ENCODE peak calls at places on chromosomes 6 and 20, in eight cellular contexts. One of them, this sample, is unnamed.

GRCh38 chr20:61354501-61354900 is 102.4 kb downstream of the CDH4 start:
- DNase-seq in cardiac muscle cell: no peak
- DNase-seq in brain microvascular endothelial cell: no peak
- DNase-seq in AG10803: no peak
- DNase-seq in cardiac fibroblast: no peak
- DNase-seq in colonic mucosa: no peak
- DNase-seq in pancreas: no peak
- DNase-seq in heart left ventricle: no peak
- DNase-seq in this sample: no peak

GRCh38 chr20:64217539-64217938 is 38.0 kb upstream of the PCMTD2 start:
- DNase-seq in cardiac muscle cell: no peak
- DNase-seq in brain microvascular endothelial cell: no peak
- DNase-seq in AG10803: no peak
- DNase-seq in cardiac fibroblast: no peak
- DNase-seq in colonic mucosa: no peak
- DNase-seq in pancreas: no peak
- DNase-seq in heart left ventricle: no peak
- DNase-seq in this sample: no peak

GRCh38 chr6:52724406-52725121 is 38.7 kb downstream of the GSTA2 start:
- DNase-seq in cardiac muscle cell: peak
- DNase-seq in brain microvascular endothelial cell: peak
- DNase-seq in AG10803: peak
- DNase-seq in cardiac fibroblast: peak
- DNase-seq in colonic mucosa: peak
- DNase-seq in pancreas: peak
- DNase-seq in heart left ventricle: peak
- DNase-seq in this sample: peak

GRCh38 chr6:9397981-9398559 is 962.7 kb upstream of the SLC35B3 start:
- DNase-seq in cardiac muscle cell: peak
- DNase-seq in brain microvascular endothelial cell: no peak
- DNase-seq in AG10803: no peak
- DNase-seq in cardiac fibroblast: no peak
- DNase-seq in colonic mucosa: peak
- DNase-seq in pancreas: peak
- DNase-seq in heart left ventricle: peak
- DNase-seq in this sample: no peak

GRCh38 chr6:46437671-46438221 is 53.5 kb downstream of the RCAN2 start:
- DNase-seq in cardiac muscle cell: peak
- DNase-seq in brain microvascular endothelial cell: no peak
- DNase-seq in AG10803: peak
- DNase-seq in cardiac fibroblast: peak
- DNase-seq in colonic mucosa: no peak
- DNase-seq in pancreas: no peak
- DNase-seq in heart left ventricle: peak
- DNase-seq in this sample: no peak

GRCh38 chr6:168916576-168917207 is 337.0 kb downstream of the THBS2 start:
- DNase-seq in cardiac muscle cell: no peak
- DNase-seq in brain microvascular endothelial cell: no peak
- DNase-seq in AG10803: peak
- DNase-seq in cardiac fibroblast: no peak
- DNase-seq in colonic mucosa: no peak
- DNase-seq in pancreas: no peak
- DNase-seq in heart left ventricle: no peak
- DNase-seq in this sample: no peak

GRCh38 chr6:105748737-105749161 is 337.4 kb upstream of the PRDM1 start:
- DNase-seq in cardiac muscle cell: no peak
- DNase-seq in brain microvascular endothelial cell: peak
- DNase-seq in AG10803: peak
- DNase-seq in cardiac fibroblast: peak
- DNase-seq in colonic mucosa: no peak
- DNase-seq in pancreas: no peak
- DNase-seq in heart left ventricle: no peak
- DNase-seq in this sample: no peak

GRCh38 chr6:162533009-162533400 is 194.6 kb downstream of the PRKN start:
- DNase-seq in cardiac muscle cell: no peak
- DNase-seq in brain microvascular endothelial cell: no peak
- DNase-seq in AG10803: no peak
- DNase-seq in cardiac fibroblast: peak
- DNase-seq in colonic mucosa: peak
- DNase-seq in pancreas: no peak
- DNase-seq in heart left ventricle: no peak
- DNase-seq in this sample: no peak

GRCh38 chr20:33053291-33054106 is at the start of gene BPIFB3:
- DNase-seq in cardiac muscle cell: no peak
- DNase-seq in brain microvascular endothelial cell: no peak
- DNase-seq in AG10803: no peak
- DNase-seq in cardiac fibroblast: no peak
- DNase-seq in colonic mucosa: no peak
- DNase-seq in pancreas: no peak
- DNase-seq in heart left ventricle: no peak
- DNase-seq in this sample: no peak

GRCh38 chr6:128499079-128499705 is 21.2 kb downstream of the PTPRK start:
- DNase-seq in cardiac muscle cell: no peak
- DNase-seq in brain microvascular endothelial cell: no peak
- DNase-seq in AG10803: peak
- DNase-seq in cardiac fibroblast: no peak
- DNase-seq in colonic mucosa: no peak
- DNase-seq in pancreas: no peak
- DNase-seq in heart left ventricle: no peak
- DNase-seq in this sample: no peak

GRCh38 chr6:33759887-33760629 is 13.4 kb upstream of the IP6K3 start:
- DNase-seq in cardiac muscle cell: no peak
- DNase-seq in brain microvascular endothelial cell: no peak
- DNase-seq in AG10803: no peak
- DNase-seq in cardiac fibroblast: no peak
- DNase-seq in colonic mucosa: no peak
- DNase-seq in pancreas: no peak
- DNase-seq in heart left ventricle: no peak
- DNase-seq in this sample: no peak

GRCh38 chr20:59948828-59949720 is 8.9 kb downstream of the FAM217B start:
- DNase-seq in cardiac muscle cell: peak
- DNase-seq in brain microvascular endothelial cell: peak
- DNase-seq in AG10803: peak
- DNase-seq in cardiac fibroblast: peak
- DNase-seq in colonic mucosa: no peak
- DNase-seq in pancreas: no peak
- DNase-seq in heart left ventricle: no peak
- DNase-seq in this sample: no peak

GRCh38 chr20:40144581-40144980 is 544.5 kb downstream of the MAFB start:
- DNase-seq in cardiac muscle cell: no peak
- DNase-seq in brain microvascular endothelial cell: no peak
- DNase-seq in AG10803: no peak
- DNase-seq in cardiac fibroblast: no peak
- DNase-seq in colonic mucosa: no peak
- DNase-seq in pancreas: no peak
- DNase-seq in heart left ventricle: no peak
- DNase-seq in this sample: no peak

GRCh38 chr6:166257911-166258318 is 50.3 kb downstream of the PRR18 start:
- DNase-seq in cardiac muscle cell: no peak
- DNase-seq in brain microvascular endothelial cell: no peak
- DNase-seq in AG10803: no peak
- DNase-seq in cardiac fibroblast: no peak
- DNase-seq in colonic mucosa: no peak
- DNase-seq in pancreas: no peak
- DNase-seq in heart left ventricle: no peak
- DNase-seq in this sample: no peak

GRCh38 chr6:46949662-46950280 is 28.0 kb upstream of the ADGRF5 start:
- DNase-seq in cardiac muscle cell: no peak
- DNase-seq in brain microvascular endothelial cell: no peak
- DNase-seq in AG10803: no peak
- DNase-seq in cardiac fibroblast: peak
- DNase-seq in colonic mucosa: peak
- DNase-seq in pancreas: no peak
- DNase-seq in heart left ventricle: peak
- DNase-seq in this sample: no peak

GRCh38 chr6:28489366-28490190 is 26.0 kb downstream of the GPX6 start:
- DNase-seq in cardiac muscle cell: peak
- DNase-seq in brain microvascular endothelial cell: peak
- DNase-seq in AG10803: peak
- DNase-seq in cardiac fibroblast: peak
- DNase-seq in colonic mucosa: peak
- DNase-seq in pancreas: peak
- DNase-seq in heart left ventricle: peak
- DNase-seq in this sample: no peak

GRCh38 chr6:38337819-38338465 is 301.8 kb downstream of the BTBD9 start:
- DNase-seq in cardiac muscle cell: no peak
- DNase-seq in brain microvascular endothelial cell: peak
- DNase-seq in AG10803: peak
- DNase-seq in cardiac fibroblast: peak
- DNase-seq in colonic mucosa: no peak
- DNase-seq in pancreas: no peak
- DNase-seq in heart left ventricle: no peak
- DNase-seq in this sample: no peak

GRCh38 chr6:38341501-38341900 is 298.2 kb downstream of the BTBD9 start:
- DNase-seq in cardiac muscle cell: no peak
- DNase-seq in brain microvascular endothelial cell: no peak
- DNase-seq in AG10803: peak
- DNase-seq in cardiac fibroblast: no peak
- DNase-seq in colonic mucosa: no peak
- DNase-seq in pancreas: no peak
- DNase-seq in heart left ventricle: no peak
- DNase-seq in this sample: no peak

GRCh38 chr6:38339914-38340313 is 299.8 kb downstream of the BTBD9 start:
- DNase-seq in cardiac muscle cell: no peak
- DNase-seq in brain microvascular endothelial cell: no peak
- DNase-seq in AG10803: no peak
- DNase-seq in cardiac fibroblast: no peak
- DNase-seq in colonic mucosa: no peak
- DNase-seq in pancreas: no peak
- DNase-seq in heart left ventricle: no peak
- DNase-seq in this sample: no peak

DNA sequence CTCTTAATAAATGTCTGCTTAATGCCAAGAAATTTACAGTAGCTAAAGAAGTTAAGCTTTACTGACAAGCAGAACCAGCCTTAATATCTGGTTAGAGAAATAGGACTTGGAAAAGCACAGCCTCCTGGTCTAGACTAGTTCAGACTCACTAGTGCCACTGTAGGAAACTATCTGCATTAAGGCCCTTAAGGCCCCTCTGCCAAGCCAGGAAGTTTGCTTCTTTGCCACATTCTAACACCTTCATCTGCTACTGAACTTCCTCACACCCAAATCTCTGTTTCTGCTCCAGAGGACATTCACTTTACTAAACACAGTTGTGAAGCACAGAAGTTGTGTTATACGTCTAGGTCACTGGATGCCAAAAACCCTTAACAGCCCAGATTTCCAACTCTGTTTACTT is 302.8 kb downstream of the BTBD9 start:
- DNase-seq in cardiac muscle cell: no peak
- DNase-seq in brain microvascular endothelial cell: no peak
- DNase-seq in AG10803: no peak
- DNase-seq in cardiac fibroblast: no peak
- DNase-seq in colonic mucosa: no peak
- DNase-seq in pancreas: no peak
- DNase-seq in heart left ventricle: no peak
- DNase-seq in this sample: no peak
- TF ChIP-seq CTCF in cardiac muscle cell: no peak
- TF ChIP-seq CTCF in brain microvascular endothelial cell: no peak
- TF ChIP-seq CTCF in AG10803: no peak
- TF ChIP-seq CTCF in cardiac fibroblast: no peak
- TF ChIP-seq CTCF in colonic mucosa: no peak
- TF ChIP-seq CTCF in pancreas: no peak
- TF ChIP-seq CTCF in heart left ventricle: no peak
- TF ChIP-seq CTCF in this sample: no peak

GRCh38 chr20:11098888-11099287 is 425.1 kb upstream of the JAG1 start:
- DNase-seq in cardiac muscle cell: no peak
- DNase-seq in brain microvascular endothelial cell: no peak
- DNase-seq in AG10803: no peak
- DNase-seq in cardiac fibroblast: no peak
- DNase-seq in colonic mucosa: peak
- DNase-seq in pancreas: no peak
- DNase-seq in heart left ventricle: no peak
- DNase-seq in this sample: no peak
- TF ChIP-seq CTCF in cardiac muscle cell: no peak
- TF ChIP-seq CTCF in brain microvascular endothelial cell: peak
- TF ChIP-seq CTCF in AG10803: peak
- TF ChIP-seq CTCF in cardiac fibroblast: no peak
- TF ChIP-seq CTCF in colonic mucosa: no peak
- TF ChIP-seq CTCF in pancreas: no peak
- TF ChIP-seq CTCF in heart left ventricle: no peak
- TF ChIP-seq CTCF in this sample: no peak

DNA sequence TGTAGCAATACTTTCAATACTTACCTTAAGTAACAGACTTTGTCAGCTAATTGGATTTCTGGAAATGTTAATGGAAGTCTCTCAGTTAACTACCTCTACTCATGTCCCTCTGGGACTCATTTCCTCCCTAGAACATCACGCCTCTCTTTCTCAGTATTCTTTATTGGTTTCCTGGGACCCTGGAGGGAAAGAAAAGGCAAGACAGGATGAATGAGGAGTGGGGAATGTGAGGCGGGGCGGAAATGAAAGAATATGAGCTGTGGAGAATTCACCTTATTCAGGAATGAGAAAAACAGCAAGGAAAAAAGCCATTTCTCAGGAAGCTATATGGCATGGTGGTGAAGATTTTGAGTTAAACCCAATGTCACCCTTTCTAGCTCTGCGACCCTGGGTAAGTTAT is 62.7 kb downstream of the ANKS1A start:
- DNase-seq in cardiac muscle cell: no peak
- DNase-seq in brain microvascular endothelial cell: no peak
- DNase-seq in AG10803: no peak
- DNase-seq in cardiac fibroblast: no peak
- DNase-seq in colonic mucosa: no peak
- DNase-seq in pancreas: no peak
- DNase-seq in heart left ventricle: no peak
- DNase-seq in this sample: no peak
- TF ChIP-seq CTCF in cardiac muscle cell: no peak
- TF ChIP-seq CTCF in brain microvascular endothelial cell: no peak
- TF ChIP-seq CTCF in AG10803: no peak
- TF ChIP-seq CTCF in cardiac fibroblast: no peak
- TF ChIP-seq CTCF in colonic mucosa: no peak
- TF ChIP-seq CTCF in pancreas: no peak
- TF ChIP-seq CTCF in heart left ventricle: no peak
- TF ChIP-seq CTCF in this sample: no peak

GRCh38 chr20:52469143-52469542 is 277.6 kb upstream of the ZFP64 start:
- DNase-seq in cardiac muscle cell: no peak
- DNase-seq in brain microvascular endothelial cell: no peak
- DNase-seq in AG10803: no peak
- DNase-seq in cardiac fibroblast: no peak
- DNase-seq in colonic mucosa: no peak
- DNase-seq in pancreas: no peak
- DNase-seq in heart left ventricle: no peak
- DNase-seq in this sample: no peak
- TF ChIP-seq CTCF in cardiac muscle cell: no peak
- TF ChIP-seq CTCF in brain microvascular endothelial cell: no peak
- TF ChIP-seq CTCF in AG10803: peak
- TF ChIP-seq CTCF in cardiac fibroblast: no peak
- TF ChIP-seq CTCF in colonic mucosa: no peak
- TF ChIP-seq CTCF in pancreas: no peak
- TF ChIP-seq CTCF in heart left ventricle: no peak
- TF ChIP-seq CTCF in this sample: no peak

This sample was measured in activated B cell treated with CpG ODN at 0.5 μM for 24 hours.